ENCODE peak calls at places on chromosomes 5 and 9, in four cellular contexts. U is A549, V is HepG2, A is lung. D is an unnamed sample.

GRCh38 chr9:136741885-136742568 is 713 bp downstream of the LCN10 start:
- DNase-seq in U (no peak), A (no peak), V (no peak), D (no peak)

GRCh38 chr5:53123702-53124101 is 14.1 kb upstream of the MOCS2 start:
- DNase-seq in V (no peak), U (peak), A (no peak), D (peak)

GRCh38 chr9:17611342-17611741 is 32.5 kb downstream of the SH3GL2 start:
- DNase-seq in V (no peak), U (no peak), A (no peak), D (no peak)

GRCh38 chr9:19782005-19782404 is 6.8 kb downstream of the SLC24A2 start:
- DNase-seq in V (no peak), U (no peak), A (no peak), D (peak)

GRCh38 chr5:76046761-76047160 is 36.4 kb upstream of the SV2C start:
- DNase-seq in V (no peak), A (no peak), U (no peak), D (no peak)

GRCh38 chr5:9924614-9925013 is 294.5 kb upstream of the TAS2R1 start:
- DNase-seq in V (no peak), A (no peak), U (peak), D (peak)

GRCh38 chr9:129178983-129179382 is 922 bp upstream of the IER5L start:
- DNase-seq in V (no peak), A (no peak), U (no peak), D (no peak)

GRCh38 chr5:102531506-102531905 is 32.7 kb upstream of the SLCO6A1 start:
- DNase-seq in V (peak), U (no peak), A (no peak), D (no peak)

GRCh38 chr9:846852-847251 is 5.4 kb downstream of the DMRT1 start:
- DNase-seq in U (no peak), V (no peak), A (no peak), D (peak)

GRCh38 chr5:7927466-7928375 is 58.8 kb downstream of the MTRR start:
- DNase-seq in A (peak), U (peak), V (peak), D (peak)

GRCh38 chr9:89804766-89805531 is 200.1 kb downstream of the GADD45G start:
- DNase-seq in U (no peak), V (no peak), A (no peak), D (no peak)

GRCh38 chr5:23704176-23704855 is 196.9 kb downstream of the PRDM9 start:
- DNase-seq in A (no peak), U (no peak), V (no peak), D (peak)

GRCh38 chr5:50962934-50963646 is 296.7 kb downstream of the PARP8 start:
- DNase-seq in A (peak), U (peak), V (peak), D (peak)

GRCh38 chr9:114117996-114118830 is 19.1 kb upstream of the KIF12 start:
- DNase-seq in U (no peak), V (peak), A (peak), D (no peak)

GRCh38 chr9:104915739-104916138 is 12.2 kb downstream of the ABCA1 start:
- DNase-seq in V (no peak), A (no peak), U (no peak), D (no peak)

GRCh38 chr9:24035816-24036215 is 209.8 kb upstream of the ELAVL2 start:
- DNase-seq in V (no peak), U (no peak), A (no peak), D (no peak)

GRCh38 chr9:88922091-88922490 is 69.2 kb upstream of the S1PR3 start:
- DNase-seq in V (no peak), U (no peak), A (no peak), D (no peak)

GRCh38 chr5:123220616-123221146 is 131.6 kb downstream of the PRDM6 start:
- DNase-seq in V (no peak), U (no peak), A (no peak), D (no peak)

GRCh38 chr5:59066367-59067163 is 483.7 kb downstream of the RAB3C start:
- DNase-seq in V (no peak), A (no peak), U (no peak), D (no peak)

GRCh38 chr9:130839237-130840111 is 4.4 kb downstream of the ABL1 start:
- DNase-seq in A (no peak), V (no peak), U (no peak), D (no peak)

GRCh38 chr9:18989097-18989496 is 43.9 kb downstream of the SAXO1 start:
- DNase-seq in U (no peak), V (no peak), A (no peak), D (no peak)

GRCh38 chr9:87500894-87501656 is 3.4 kb downstream of the DAPK1 start:
- DNase-seq in A (no peak), U (no peak), V (no peak), D (no peak)

GRCh38 chr9:100595391-100596199 is 17.7 kb downstream of the CAVIN4 start:
- DNase-seq in U (peak), V (peak), A (no peak), D (peak)

GRCh38 chr5:139774980-139775654 is 20.5 kb upstream of the PSD2 start:
- DNase-seq in A (peak), V (peak), U (peak), D (peak)

GRCh38 chr5:1363160-1363559 is 18.3 kb upstream of the CLPTM1L start:
- DNase-seq in V (no peak), U (peak), A (no peak), D (no peak)

GRCh38 chr5:100407053-100407452 is 128.1 kb upstream of the FAM174A start:
- DNase-seq in A (no peak), U (no peak), V (no peak), D (no peak)

GRCh38 chr9:17011870-17012269 is 123.0 kb upstream of the CNTLN start:
- DNase-seq in U (no peak), A (no peak), V (no peak), D (no peak)

GRCh38 chr5:97998946-97999345 is 774.5 kb upstream of the RGMB start:
- DNase-seq in U (no peak), A (no peak), V (no peak), D (no peak)

GRCh38 chr5:74493426-74493825 is 147.1 kb downstream of the ENC1 start:
- DNase-seq in A (no peak), V (no peak), U (no peak), D (no peak)

GRCh38 chr5:943201-943873 is 50.7 kb downstream of the TRIP13 start:
- DNase-seq in A (no peak), V (no peak), U (no peak), D (no peak)

GRCh38 chr5:75891736-75892135 is 174.5 kb upstream of the POC5 start:
- DNase-seq in A (no peak), V (no peak), U (no peak), D (no peak)

GRCh38 chr5:1279443-1280151 is 15.3 kb downstream of the TERT start:
- DNase-seq in V (no peak), U (no peak), A (no peak), D (no peak)

GRCh38 chr9:27701664-27702063 is 128.4 kb upstream of the C9orf72 start:
- DNase-seq in U (no peak), A (peak), V (no peak), D (no peak)

GRCh38 chr9:23492126-23493002 is 333.7 kb downstream of the ELAVL2 start:
- DNase-seq in V (peak), A (no peak), U (peak), D (peak)

GRCh38 chr5:53616939-53617549 is 56.6 kb downstream of the NDUFS4 start:
- DNase-seq in U (no peak), A (no peak), V (no peak), D (no peak)

GRCh38 chr5:157993201-157993600 is 134.3 kb upstream of the CLINT1 start:
- DNase-seq in A (no peak), U (no peak), V (no peak), D (no peak)

DNA sequence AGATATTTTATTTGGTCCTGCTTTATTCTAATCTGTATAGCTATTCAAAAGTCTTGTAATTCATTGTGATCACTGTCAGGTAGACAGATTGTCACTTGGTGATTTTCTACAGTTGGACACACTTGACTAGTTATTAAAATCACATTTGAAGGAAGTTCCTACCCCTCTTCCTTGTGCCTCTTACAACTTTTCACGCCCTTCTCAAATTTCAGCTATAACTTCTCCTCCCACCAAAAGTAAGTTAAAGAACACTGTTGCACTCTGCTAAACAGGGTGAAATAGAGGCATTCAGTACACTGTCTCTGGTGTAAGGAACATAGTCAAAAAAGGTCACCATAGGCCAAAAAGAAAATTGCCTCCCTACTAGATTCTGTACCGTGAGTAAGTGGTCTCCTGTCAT is 142.1 kb upstream of the POU5F2 start:
- DNase-seq in A (no peak), U (no peak), V (no peak), D (no peak)
- H3K27ac ChIP-seq in A (no peak), U (no peak), V (no peak), D (no peak)

GRCh38 chr5:78507531-78507930 is 141.0 kb downstream of the LHFPL2 start:
- DNase-seq in V (peak), A (no peak), U (no peak), D (no peak)
- H3K27ac ChIP-seq in V (no peak), A (no peak), U (no peak), D (no peak)

GRCh38 chr9:127264462-127265040 is at the start of gene GARNL3:
- DNase-seq in A (no peak), U (no peak), V (no peak), D (no peak)
- H3K27ac ChIP-seq in A (peak), U (no peak), V (no peak), D (no peak)

GRCh38 chr5:149828161-149829011 is 98.3 kb downstream of the PPARGC1B start:
- DNase-seq in V (peak), U (peak), A (peak), D (peak)
- H3K27ac ChIP-seq in V (no peak), U (peak), A (peak), D (peak)

GRCh38 chr9:13900449-13900848 is 413.5 kb downstream of the NFIB start:
- DNase-seq in U (no peak), A (no peak), V (no peak), D (peak)
- H3K27ac ChIP-seq in U (no peak), A (peak), V (no peak), D (peak)

DNA sequence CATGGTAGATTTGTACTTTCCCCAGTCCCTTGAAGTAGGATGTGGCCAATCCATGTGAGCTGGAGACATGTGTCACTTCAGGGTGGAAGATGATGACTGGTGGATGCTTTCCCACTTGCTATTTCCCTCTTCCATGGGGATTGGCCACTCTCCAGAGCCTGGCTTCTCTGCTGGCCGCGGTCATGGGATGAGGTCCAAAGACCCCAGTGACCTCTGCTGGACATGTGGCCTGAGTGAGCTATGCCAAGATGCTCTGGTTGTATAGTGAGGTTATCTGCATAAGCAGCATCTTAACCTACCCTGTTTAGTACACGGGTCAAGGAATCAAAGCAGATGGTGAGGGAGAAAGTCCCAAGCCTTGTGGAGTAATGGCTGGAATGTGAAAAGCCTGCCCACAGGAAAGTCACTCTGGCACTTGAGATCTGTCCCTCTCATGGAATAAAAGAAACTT is 47.1 kb downstream of the SH3PXD2B start:
- DNase-seq in A (no peak), U (no peak), V (no peak), D (no peak)
- H3K27ac ChIP-seq in A (no peak), U (no peak), V (no peak), D (peak)

DNA sequence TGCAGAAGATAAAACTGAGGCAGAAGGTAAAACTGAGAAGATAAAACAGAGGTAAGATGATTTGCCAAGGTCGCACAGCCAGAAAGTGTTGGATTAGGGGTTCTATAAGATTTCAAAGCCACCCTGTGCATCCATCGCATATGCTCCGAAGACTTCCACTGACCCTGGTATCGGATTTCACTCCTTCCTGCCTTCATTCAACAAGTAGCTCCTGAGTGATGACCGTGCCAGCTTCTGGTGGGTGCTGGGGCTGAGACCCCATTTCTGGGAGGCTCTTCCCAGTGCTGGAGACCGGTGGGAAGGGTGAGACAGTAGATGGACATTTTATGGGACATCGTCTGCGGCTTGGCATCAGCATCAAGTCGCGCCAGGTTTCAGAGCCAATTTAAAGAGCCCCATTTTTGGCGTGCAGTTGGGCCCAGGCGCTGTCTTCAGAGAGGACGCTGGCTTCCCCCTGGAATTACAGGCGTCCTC is 53.7 kb upstream of the DAB2IP start:
- DNase-seq in V (no peak), U (no peak), A (no peak), D (no peak)
- H3K27ac ChIP-seq in V (no peak), U (no peak), A (peak), D (peak)

GRCh38 chr9:112874006-112874405 is 16.7 kb downstream of the SLC46A2 start:
- DNase-seq in A (no peak), U (no peak), V (no peak), D (no peak)

GRCh38 chr9:112868956-112869594 is 21.6 kb downstream of the SLC46A2 start:
- DNase-seq in V (no peak), U (no peak), A (no peak), D (no peak)

GRCh38 chr9:112869917-112870316 is 20.8 kb downstream of the SLC46A2 start:
- DNase-seq in V (peak), U (no peak), A (no peak), D (no peak)

GRCh38 chr9:112870556-112870955 is 20.1 kb downstream of the SLC46A2 start:
- DNase-seq in U (no peak), V (no peak), A (no peak), D (no peak)

DNA sequence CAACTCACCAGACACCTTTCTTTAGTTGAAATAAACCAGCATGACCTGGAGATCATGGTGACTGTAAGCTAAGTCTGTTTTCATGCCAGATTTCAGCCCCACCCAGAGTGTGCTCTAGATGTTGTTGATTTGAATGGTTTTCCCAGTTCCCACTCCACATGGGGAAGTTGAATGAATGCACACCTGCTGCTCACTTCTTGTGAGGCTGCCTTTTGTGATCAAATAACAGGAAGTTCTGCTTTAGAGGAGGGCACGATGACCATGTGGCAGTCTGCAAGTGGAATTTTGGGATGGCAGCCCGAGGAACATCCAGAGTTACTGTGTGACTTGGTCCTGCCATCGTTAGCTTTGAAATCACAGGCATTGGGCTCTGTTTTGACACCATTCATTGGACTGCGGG is 18.7 kb downstream of the SLC46A2 start:
- DNase-seq in U (no peak), V (no peak), A (no peak), D (no peak)
- H3K27ac ChIP-seq in U (no peak), V (no peak), A (no peak), D (no peak)

DNA sequence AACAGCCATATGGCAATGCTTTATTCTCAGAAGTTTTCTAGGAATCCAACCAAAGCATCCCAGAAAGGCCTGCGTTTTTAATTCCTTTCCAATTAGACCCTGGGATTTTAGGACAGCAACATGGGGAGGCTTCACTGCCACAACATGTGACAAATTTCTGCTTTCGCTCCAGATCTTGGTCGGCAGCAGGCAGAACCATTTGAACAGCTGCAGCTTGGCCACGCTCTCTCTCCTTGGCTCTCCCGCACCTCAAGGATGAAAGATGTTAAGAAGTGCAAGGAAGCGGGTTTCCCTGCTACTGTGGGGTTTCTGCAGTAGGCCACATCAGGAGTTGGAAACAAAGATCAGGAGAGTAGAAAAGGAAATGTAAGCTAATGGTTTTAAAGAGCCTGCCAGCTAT is 244.9 kb downstream of the FSTL4 start:
- DNase-seq in A (no peak), U (no peak), V (no peak), D (no peak)
- H3K27ac ChIP-seq in A (no peak), U (no peak), V (no peak), D (no peak)

D was measured in RWPE1.